ENCODE peak calls at places on chromosomes 4 and X, in four cellular contexts. C is fibroblast of pulmonary artery, B is fibroblast of lung, K is foreskin fibroblast. X is an unnamed sample.

GRCh38 chr4:3675251-3676115 is 90.7 kb upstream of the ADRA2C start:
- DNase-seq in K (no peak), B (no peak), C (no peak), X (no peak)

GRCh38 chr4:133808151-133808550 is 393.4 kb downstream of the PABPC4L start:
- DNase-seq in C (no peak), B (peak; percentile 34), K (no peak), X (no peak)

GRCh38 chr4:142347241-142347640 is 498.9 kb downstream of the INPP4B start:
- DNase-seq in C (peak; percentile 39), B (peak; percentile 49), K (peak; percentile 49), X (no peak)

GRCh38 chr4:24888475-24888874 is 24.4 kb downstream of the CCDC149 start:
- DNase-seq in B (no peak), K (no peak), C (no peak), X (no peak)

GRCh38 chrX:28120076-28120475 is 138.8 kb upstream of the DCAF8L1 start:
- DNase-seq in B (no peak), C (no peak), K (no peak), X (no peak)

GRCh38 chr4:70734168-70734954 is 12.6 kb downstream of the RUFY3 start:
- DNase-seq in C (peak; percentile 65), B (peak; percentile 52), K (peak; percentile 35), X (no peak)

GRCh38 chrX:82230013-82230412 is 1028.1 kb downstream of the SH3BGRL start:
- DNase-seq in B (no peak), C (no peak), K (no peak), X (no peak)

GRCh38 chr4:104615926-104616325 is 121.2 kb upstream of the CXXC4 start:
- DNase-seq in B (no peak), C (no peak), K (no peak), X (no peak)

GRCh38 chr4:152189451-152190179 is 346.3 kb downstream of the FBXW7 start:
- DNase-seq in K (no peak), C (no peak), B (no peak), X (no peak)

GRCh38 chr4:23750125-23750524 is 139.7 kb downstream of the PPARGC1A start:
- DNase-seq in B (no peak), C (no peak), K (no peak), X (no peak)

GRCh38 chr4:23015821-23016220 is 323.1 kb downstream of the GBA3 start:
- DNase-seq in C (no peak), B (no peak), K (no peak), X (no peak)

GRCh38 chr4:40842318-40842717 is 92.6 kb downstream of the NSUN7 start:
- DNase-seq in K (peak; percentile 21), C (no peak), B (peak; percentile 42), X (no peak)

GRCh38 chrX:108439434-108439883 is at the start of gene COL4A5:
- DNase-seq in K (peak; percentile 86), C (peak; percentile 92), B (peak; percentile 92), X (peak; percentile 27)

GRCh38 chr4:79403356-79403755 is 4.7 kb downstream of the GK2 start:
- DNase-seq in C (no peak), K (no peak), B (no peak), X (no peak)

GRCh38 chr4:63430105-63430504 is 979.1 kb downstream of the TECRL start:
- DNase-seq in B (no peak), K (no peak), C (no peak), X (no peak)

GRCh38 chr4:1053080-1053661 is 41.7 kb downstream of the FGFRL1 start:
- DNase-seq in C (peak; percentile 51), K (peak; percentile 83), B (peak; percentile 84), X (no peak)

GRCh38 chr4:25154594-25155265 is 5.5 kb downstream of the SEPSECS start:
- DNase-seq in C (no peak), K (no peak), B (no peak), X (no peak)

GRCh38 chrX:80841259-80841658 is 31.6 kb upstream of the BRWD3 start:
- DNase-seq in C (no peak), B (no peak), K (no peak), X (no peak)

GRCh38 chr4:155342142-155342541 is 34.6 kb downstream of the MAP9 start:
- DNase-seq in B (peak; percentile 35), C (peak; percentile 30), K (peak; percentile 62), X (no peak)

GRCh38 chrX:106802063-106802387 is 448 bp upstream of the TBC1D8B start:
- DNase-seq in K (peak; percentile 48), C (peak; percentile 40), B (no peak), X (no peak)

GRCh38 chrX:65587616-65588526 is 53.3 kb upstream of the LAS1L start:
- DNase-seq in B (peak; percentile 80), K (peak; percentile 89), C (peak; percentile 80), X (peak; percentile 80)

GRCh38 chr4:26131053-26131452 is 189.8 kb upstream of the RBPJ start:
- DNase-seq in C (no peak), B (no peak), K (no peak), X (no peak)

GRCh38 chr4:107153228-107153627 is 117.1 kb upstream of the DKK2 start:
- DNase-seq in C (peak; percentile 43), B (peak; percentile 9), K (no peak), X (no peak)

GRCh38 chrX:133776072-133776471 is 209.3 kb downstream of the GPC3 start:
- DNase-seq in C (no peak), B (peak; percentile 9), K (peak; percentile 16), X (peak; percentile 19)

GRCh38 chr4:183099537-183100297 is 660 bp downstream of the WWC2 start:
- DNase-seq in C (no peak), B (no peak), K (peak; percentile 55), X (peak; percentile 36)

GRCh38 chr4:118905546-118905945 is 16.9 kb downstream of the SYNPO2 start:
- DNase-seq in K (peak; percentile 23), C (peak; percentile 52), B (no peak), X (no peak)

GRCh38 chrX:106612403-106612789 is 618 bp downstream of the RADX start:
- DNase-seq in K (peak; percentile 17), B (no peak), C (no peak), X (no peak)

GRCh38 chr4:168336837-168337549 is 18.4 kb upstream of the DDX60 start:
- DNase-seq in C (no peak), B (no peak), K (no peak), X (no peak)

GRCh38 chr4:170476351-170476750 is 386.6 kb upstream of the AADAT start:
- DNase-seq in B (no peak), C (no peak), K (no peak), X (no peak)

GRCh38 chr4:105765690-105766407 is 57.3 kb downstream of the GSTCD start:
- DNase-seq in K (peak; percentile 90), B (peak; percentile 90), C (peak; percentile 93), X (no peak)

GRCh38 chr4:184824776-184825393 is 883 bp downstream of the ACSL1 start:
- DNase-seq in K (no peak), C (no peak), B (no peak), X (no peak)

GRCh38 chr4:57055873-57056272 is 54.3 kb downstream of the IGFBP7 start:
- DNase-seq in K (no peak), B (no peak), C (no peak), X (peak; percentile 42)

GRCh38 chrX:4373777-4374176 is 660.3 kb upstream of the PRKX start:
- DNase-seq in K (no peak), C (no peak), B (no peak), X (no peak)

GRCh38 chr4:36758312-36758690 is 476.9 kb downstream of the DTHD1 start:
- DNase-seq in K (no peak), C (peak; percentile 1), B (no peak), X (no peak)

GRCh38 chr4:150321113-150321512 is 242.9 kb downstream of the DCLK2 start:
- DNase-seq in B (no peak), K (no peak), C (no peak), X (no peak)

GRCh38 chr4:87054900-87055299 is 120.1 kb downstream of the AFF1 start:
- DNase-seq in C (no peak), B (no peak), K (no peak), X (no peak)

GRCh38 chr4:1472148-1472797 is 66.0 kb upstream of the NKX1-1 start:
- DNase-seq in B (no peak), K (no peak), C (no peak), X (no peak)

GRCh38 chr4:79757580-79757979 is 315.4 kb downstream of the ANTXR2 start:
- DNase-seq in B (peak; percentile 7), K (peak; percentile 4), C (no peak), X (no peak)

GRCh38 chr4:8546766-8547107 is 33.5 kb upstream of the GPR78 start:
- DNase-seq in B (no peak), K (no peak), C (no peak), X (no peak)
- TF ChIP-seq CTCF in B (no peak), K (no peak), C (no peak), X (no peak)

GRCh38 chr4:176222149-176222548 is 26.8 kb upstream of the SPATA4 start:
- DNase-seq in K (no peak), B (no peak), C (no peak), X (no peak)

DNA sequence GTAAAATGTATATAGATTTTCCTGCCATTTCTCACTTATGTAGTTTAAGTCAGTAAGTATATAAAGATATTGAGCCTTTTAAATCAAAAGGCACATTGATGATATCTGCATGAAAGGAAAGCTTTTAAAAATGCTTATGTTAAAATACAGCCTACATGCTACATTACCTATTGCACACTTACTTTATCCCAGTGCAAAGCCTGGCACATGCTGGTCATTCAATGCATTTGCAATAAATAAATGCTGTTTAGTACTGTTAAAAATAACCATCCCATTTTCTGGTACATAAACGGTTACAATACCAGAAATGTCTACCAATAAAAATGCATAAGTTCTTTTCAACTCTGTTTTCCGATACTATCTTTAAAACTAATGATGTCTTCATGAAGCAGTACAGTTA is 22.1 kb upstream of the SPATA4 start:
- DNase-seq in K (no peak), B (no peak), C (no peak), X (no peak)
- TF ChIP-seq CTCF in K (no peak), B (no peak), C (no peak), X (no peak)

DNA sequence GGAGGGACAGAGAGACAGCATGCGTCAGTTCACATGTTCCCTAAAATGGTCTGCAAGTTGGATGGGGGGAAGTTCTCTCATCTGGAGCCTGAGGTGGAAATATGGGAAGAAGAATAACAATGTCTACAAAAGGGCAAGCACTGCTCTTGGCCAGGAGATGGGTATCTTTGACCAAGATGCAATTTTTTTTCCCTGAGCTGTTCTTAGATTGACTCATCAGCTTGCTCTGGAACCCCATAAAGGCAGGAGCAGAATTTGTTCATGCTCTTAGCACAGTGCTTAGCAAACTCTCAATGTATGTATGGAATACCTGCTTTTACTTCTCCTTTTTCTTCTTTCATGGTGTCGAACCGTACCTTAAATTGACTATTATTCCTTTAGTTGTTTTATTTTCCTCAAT is 90.5 kb upstream of the ZNF827 start:
- DNase-seq in C (no peak), K (peak; percentile 11), B (no peak), X (no peak)
- TF ChIP-seq CTCF in C (no peak), K (no peak), B (no peak), X (no peak)

GRCh38 chr4:28565434-28565833 is 1704.8 kb downstream of the STIM2 start:
- DNase-seq in C (no peak), K (no peak), B (no peak), X (no peak)
- TF ChIP-seq CTCF in C (no peak), K (no peak), B (no peak), X (no peak)

GRCh38 chrX:57282568-57282967 is 3.9 kb upstream of the FAAH2 start:
- DNase-seq in K (no peak), C (no peak), B (no peak), X (no peak)
- TF ChIP-seq CTCF in K (no peak), C (no peak), B (no peak), X (no peak)